ENCODE peak calls at places on chromosomes 5 and 9, in eight cellular contexts. D is foreskin keratinocyte, U is heart left ventricle, A is psoas muscle, C is GM12878, T is A549, Z is RWPE2, Y is lower lobe of right lung. B is an unnamed sample.

GRCh38 chr9:94649100-94649855 is 10.0 kb upstream of the FBP1 start:
- ATAC-seq in D (peak), U (peak), A (peak), C (no peak), T (peak), Z (peak), Y (peak), B (no peak)

GRCh38 chr9:36194326-36195000 is 3.7 kb downstream of the CLTA start:
- ATAC-seq in D (no peak), U (no peak), A (no peak), C (no peak), T (no peak), Z (no peak), Y (no peak), B (no peak)

GRCh38 chr9:37876376-37876775 is 27.6 kb downstream of the SLC25A51 start:
- ATAC-seq in D (no peak), U (no peak), A (no peak), C (no peak), T (no peak), Z (no peak), Y (no peak), B (no peak)

GRCh38 chr5:130549884-130550552 is 615.0 kb downstream of the HINT1 start:
- ATAC-seq in D (peak), U (no peak), A (no peak), C (no peak), T (peak), Z (peak), Y (no peak), B (no peak)

GRCh38 chr5:74866653-74867162 is 521 bp upstream of the FAM169A start:
- ATAC-seq in D (no peak), U (peak), A (no peak), C (no peak), T (peak), Z (no peak), Y (peak), B (peak)

GRCh38 chr9:133955821-133956411 is 36.2 kb downstream of the VAV2 start:
- ATAC-seq in D (no peak), U (no peak), A (no peak), C (peak), T (no peak), Z (no peak), Y (peak), B (peak)

GRCh38 chr9:16191691-16192402 is 639.0 kb downstream of the CCDC171 start:
- ATAC-seq in D (peak), U (peak), A (peak), C (peak), T (peak), Z (peak), Y (peak), B (no peak)

GRCh38 chr5:179304466-179304865 is 40.8 kb downstream of the ADAMTS2 start:
- ATAC-seq in D (no peak), U (peak), A (peak), C (no peak), T (no peak), Z (no peak), Y (no peak), B (no peak)

GRCh38 chr9:6198251-6198650 is 17.4 kb upstream of the IL33 start:
- ATAC-seq in D (no peak), U (no peak), A (no peak), C (no peak), T (no peak), Z (no peak), Y (peak), B (no peak)

B was measured in stimulated activated memory B cell treated with anti-CD40 and anti-IgM and Interleukin-4, amounts not matched to agents 10 μg/mL and 1 μg/mL and 100 μg/mL, for 72 hours.